ENCODE peak calls at places on chromosomes 5 and 9, in ten cellular contexts. E is stimulated activated CD8-positive, alpha-beta memory T cell treated with anti-CD3 and anti-CD28 coated beads, Interleukin-4, amount 100 ng/mL, for 1 hour; T is effector CD4-positive, alpha-beta T cell; X is CD8-positive, alpha-beta T cell; H is NCI-H2227 treated with DMSO at 0.1 percent for 48 hours; V is CD4-positive, alpha-beta memory T cell; Q is naive thymus-derived CD4-positive, alpha-beta T cell; K is endothelial cell; W is iPS DF 6.9; G is B cell. R is an unnamed sample.
A peak's percentile ranks its signal among the peaks of the same experiment; 100 is the strongest.

GRCh38 chr9:86303316-86303975 is 21.1 kb upstream of the ISCA1 start:
- DNase-seq in E (no peak), H (no peak), K (no peak), X (peak; percentile 42), Q (peak; percentile 25), W (no peak), G (no peak), V (peak; percentile 45), T (peak; percentile 13), R (no peak)

GRCh38 chr9:100170556-100170955 is 71.5 kb downstream of the INVS start:
- DNase-seq in W (no peak), H (no peak), G (no peak), V (no peak), Q (no peak), X (no peak), E (no peak), T (no peak), K (no peak), R (no peak)

GRCh38 chr5:17305964-17306725 is 88.7 kb downstream of the BASP1 start:
- DNase-seq in W (no peak), V (no peak), K (no peak), H (no peak), E (no peak), G (no peak), X (no peak), Q (no peak), T (no peak), R (no peak)

GRCh38 chr5:135629164-135629563 is 50.4 kb upstream of the CXCL14 start:
- DNase-seq in V (no peak), G (no peak), H (no peak), Q (no peak), T (no peak), K (no peak), E (no peak), X (no peak), W (no peak), R (no peak)

GRCh38 chr5:79974896-79975295 is 16.2 kb downstream of the MTX3 start:
- DNase-seq in H (no peak), W (no peak), V (no peak), Q (no peak), X (no peak), T (no peak), G (no peak), E (no peak), K (no peak), R (no peak)

GRCh38 chr5:2220741-2221140 is 338.0 kb upstream of the IRX4 start:
- DNase-seq in H (no peak), W (no peak), T (no peak), G (no peak), E (no peak), K (no peak), V (no peak), Q (no peak), X (no peak), R (no peak)

GRCh38 chr5:127386557-127386956 is 96.0 kb downstream of the MEGF10 start:
- DNase-seq in V (no peak), H (no peak), W (no peak), E (no peak), K (no peak), Q (no peak), X (no peak), T (no peak), G (no peak), R (no peak)

GRCh38 chr5:135867599-135867998 is 28.0 kb downstream of the IL9 start:
- DNase-seq in K (no peak), Q (no peak), W (no peak), G (no peak), H (no peak), E (no peak), T (no peak), X (no peak), V (no peak), R (no peak)

GRCh38 chr9:21789541-21790037 is 12.8 kb upstream of the MTAP start:
- DNase-seq in K (peak; percentile 35), H (peak; percentile 35), G (peak; percentile 82), X (peak; percentile 47), Q (peak; percentile 73), V (peak; percentile 74), T (peak; percentile 41), E (no peak), W (peak; percentile 47), R (no peak)

GRCh38 chr5:107809201-107810034 is 138.7 kb upstream of the EFNA5 start:
- DNase-seq in K (no peak), W (no peak), X (no peak), E (no peak), G (no peak), T (no peak), H (no peak), Q (no peak), V (no peak), R (no peak)

GRCh38 chr9:5783982-5784381 is 48.9 kb downstream of the ERMP1 start:
- DNase-seq in G (no peak), W (no peak), K (no peak), V (no peak), T (no peak), Q (no peak), H (no peak), E (no peak), X (no peak), R (no peak)

GRCh38 chr9:31253800-31254762 is 1130.4 kb upstream of the ACO1 start:
- DNase-seq in E (no peak), G (no peak), V (no peak), K (no peak), Q (no peak), H (no peak), T (no peak), X (no peak), W (no peak), R (no peak)

GRCh38 chr5:115557667-115558387 is 13.3 kb upstream of the FEM1C start:
- DNase-seq in E (no peak), Q (no peak), H (no peak), K (no peak), X (no peak), G (no peak), V (no peak), T (no peak), W (no peak), R (no peak)

GRCh38 chr5:69152731-69153130 is 14.2 kb upstream of the CCNB1 start:
- DNase-seq in G (no peak), E (no peak), W (no peak), V (no peak), X (no peak), Q (no peak), T (no peak), K (no peak), H (no peak), R (no peak)

GRCh38 chr9:131651599-131651998 is 88.3 kb downstream of the RAPGEF1 start:
- DNase-seq in H (no peak), T (no peak), V (no peak), Q (no peak), K (no peak), W (no peak), X (no peak), E (no peak), G (no peak), R (no peak)

GRCh38 chr5:4661851-4662250 is 478.3 kb upstream of the ADAMTS16 start:
- DNase-seq in T (no peak), Q (no peak), H (no peak), X (no peak), G (no peak), E (no peak), V (no peak), K (no peak), W (no peak), R (no peak)

GRCh38 chr9:89677696-89678393 is 73.0 kb downstream of the GADD45G start:
- DNase-seq in V (no peak), E (no peak), G (no peak), K (no peak), W (peak; percentile 50), Q (no peak), T (no peak), X (no peak), H (peak; percentile 19), R (no peak)

GRCh38 chr5:30832519-30832918 is 361.0 kb upstream of the CDH6 start:
- DNase-seq in X (no peak), W (no peak), K (no peak), V (no peak), E (no peak), G (no peak), Q (no peak), T (no peak), H (no peak), R (no peak)

GRCh38 chr5:132771559-132771998 is 5.5 kb downstream of the SEPTIN8 start:
- DNase-seq in H (no peak), E (no peak), V (no peak), Q (no peak), W (no peak), K (no peak), X (no peak), G (no peak), T (no peak), R (no peak)

GRCh38 chr9:112863781-112864180 is 26.9 kb downstream of the SLC46A2 start:
- DNase-seq in H (no peak), Q (no peak), W (no peak), X (no peak), V (no peak), G (no peak), T (no peak), K (no peak), E (no peak), R (no peak)

GRCh38 chr5:98843481-98843880 is 70.0 kb downstream of the RGMB start:
- DNase-seq in Q (no peak), H (no peak), E (no peak), X (no peak), G (no peak), K (no peak), W (no peak), V (no peak), T (no peak), R (no peak)

GRCh38 chr9:84941812-84942211 is 272.3 kb downstream of the NTRK2 start:
- DNase-seq in W (no peak), G (no peak), Q (no peak), T (no peak), V (no peak), E (no peak), K (no peak), X (no peak), H (no peak), R (no peak)

GRCh38 chr5:82422001-82422740 is 144.0 kb upstream of the RPS23 start:
- DNase-seq in H (no peak), V (no peak), G (no peak), K (no peak), T (no peak), Q (no peak), E (no peak), W (no peak), X (no peak), R (no peak)

GRCh38 chr9:99497641-99498040 is 275.6 kb downstream of the SEC61B start:
- DNase-seq in G (no peak), E (no peak), W (no peak), Q (no peak), T (no peak), X (no peak), H (no peak), K (no peak), V (no peak), R (no peak)

GRCh38 chr5:93421987-93422391 is 159.0 kb downstream of the NR2F1-AS1 start:
- DNase-seq in W (no peak), H (peak; percentile 42), Q (no peak), V (no peak), X (no peak), G (no peak), K (peak; percentile 20), E (no peak), T (no peak), R (no peak)

GRCh38 chr5:167964529-167964928 is 326.9 kb upstream of the WWC1 start:
- DNase-seq in Q (no peak), W (no peak), G (no peak), V (no peak), K (no peak), H (no peak), T (no peak), E (no peak), X (no peak), R (no peak)

GRCh38 chr5:113038714-113039113 is 62.1 kb downstream of the DCP2 start:
- DNase-seq in E (no peak), G (no peak), W (no peak), Q (no peak), X (no peak), V (no peak), T (no peak), K (no peak), H (no peak), R (no peak)

GRCh38 chr5:78547731-78548189 is 100.8 kb downstream of the LHFPL2 start:
- DNase-seq in T (no peak), E (no peak), G (no peak), Q (no peak), X (no peak), V (no peak), W (no peak), K (no peak), H (no peak), R (no peak)

R was measured in cerebellar nuclear complex.